ENCODE peak calls at places on chromosomes 5 and 9, in five cellular contexts. Q is anterior cingulate cortex; V is activated CD8-positive, alpha-beta memory T cell treated with anti-CD3 and anti-CD28 coated beads, Interleukin-2, amount 50 U/mL, for 48 hours; W is stimulated activated CD4-positive, alpha-beta T cell treated with anti-CD3 and anti-CD28 coated beads, Interleukin-15, amount 100 ng/mL, for 1 hour; A is epithelial cell of esophagus. H is an unnamed sample.

GRCh38 chr5:39423331-39423751 is 1.4 kb downstream of the DAB2 start:
- DNase-seq in Q (no peak), V (no peak), W (no peak), A (no peak), H (no peak)

GRCh38 chr9:37197158-37198033 is 77.0 kb downstream of the ZCCHC7 start:
- DNase-seq in Q (no peak), V (no peak), W (no peak), A (peak), H (peak)

GRCh38 chr9:653856-654387 is 187.6 kb upstream of the DMRT1 start:
- DNase-seq in Q (no peak), V (no peak), W (no peak), A (peak), H (no peak)

GRCh38 chr5:75037106-75037505 is 15.3 kb downstream of the GCNT4 start:
- DNase-seq in Q (no peak), V (no peak), W (no peak), A (peak), H (no peak)

GRCh38 chr9:121249563-121249962 is 18.4 kb upstream of the GSN start:
- DNase-seq in Q (no peak), V (no peak), W (no peak), A (no peak), H (no peak)

GRCh38 chr9:2662496-2662895 is 40.9 kb downstream of the VLDLR start:
- DNase-seq in Q (peak), V (no peak), W (no peak), A (peak), H (peak)

GRCh38 chr5:95524423-95524822 is 30.4 kb downstream of the SKIC3 start:
- DNase-seq in Q (no peak), V (no peak), W (no peak), A (no peak), H (no peak)

GRCh38 chr5:54062958-54063357 is 247.4 kb downstream of the ARL15 start:
- DNase-seq in Q (no peak), V (no peak), W (no peak), A (peak), H (no peak)

GRCh38 chr5:111494350-111494999 is 17.9 kb downstream of the STARD4 start:
- DNase-seq in Q (no peak), V (no peak), W (no peak), A (peak), H (no peak)

GRCh38 chr9:14271078-14271673 is 42.8 kb downstream of the NFIB start:
- DNase-seq in Q (no peak), V (no peak), W (no peak), A (peak), H (no peak)

GRCh38 chr5:150112211-150113046 is 26.1 kb upstream of the CSF1R start:
- DNase-seq in Q (no peak), V (no peak), W (no peak), A (peak), H (peak)

GRCh38 chr5:12242960-12243888 is 339.0 kb upstream of the CTNND2 start:
- DNase-seq in Q (no peak), V (no peak), W (no peak), A (peak), H (no peak)

GRCh38 chr5:154840435-154841272 is 9.7 kb downstream of the FAXDC2 start:
- DNase-seq in Q (no peak), V (no peak), W (no peak), A (no peak), H (no peak)

GRCh38 chr5:108432024-108432423 is 50.1 kb upstream of the FBXL17 start:
- DNase-seq in Q (no peak), V (no peak), W (no peak), A (peak), H (no peak)

GRCh38 chr9:120267929-120268328 is 312.0 kb downstream of the CDK5RAP2 start:
- DNase-seq in Q (no peak), V (no peak), W (no peak), A (peak), H (no peak)

GRCh38 chr5:150399158-150400019 is 13.3 kb downstream of the CD74 start:
- DNase-seq in Q (no peak), V (no peak), W (no peak), A (no peak), H (no peak)

H was measured in NT2/D1.